ENCODE peak calls at places on chromosomes 6 and 20, in four cellular contexts. W is effector memory CD8-positive, alpha-beta T cell; H is stimulated activated CD4-positive, alpha-beta T cell treated with anti-CD3 and anti-CD28 coated beads, Interleukin-4, amount 100 ng/mL, for 48 hours; B is NCI-H748 treated with DMSO at 0.1 percent for 48 hours. G is an unnamed sample.

GRCh38 chr20:10769700-10770099 is 95.9 kb upstream of the JAG1 start:
- DNase-seq in H (no peak), W (no peak), B (no peak), G (no peak)

GRCh38 chr6:18216411-18216810 is 47.9 kb downstream of the DEK start:
- DNase-seq in H (no peak), W (no peak), B (no peak), G (no peak)

GRCh38 chr6:23983691-23984090 is 142.3 kb upstream of the NRSN1 start:
- DNase-seq in H (no peak), B (no peak), W (no peak), G (no peak)

GRCh38 chr20:36836591-36837329 is 39.2 kb upstream of the TLDC2 start:
- DNase-seq in W (peak), B (peak), H (peak), G (no peak)

GRCh38 chr6:80605165-80605989 is 498.9 kb downstream of the BCKDHB start:
- DNase-seq in B (peak), H (no peak), W (no peak), G (no peak)

GRCh38 chr6:73200735-73201134 is 24.6 kb downstream of the KHDC1L start:
- DNase-seq in B (no peak), H (no peak), W (no peak), G (no peak)

GRCh38 chr6:22071655-22072054 is 225.2 kb downstream of the PRL start:
- DNase-seq in B (no peak), W (no peak), H (no peak), G (peak)

GRCh38 chr6:33173228-33174180 is 18.8 kb downstream of the COL11A2 start:
- DNase-seq in W (no peak), B (no peak), H (no peak), G (no peak)

GRCh38 chr6:100078509-100078908 is 84.5 kb upstream of the MCHR2 start:
- DNase-seq in B (no peak), H (no peak), W (no peak), G (no peak)

GRCh38 chr6:56087421-56087820 is 160.0 kb downstream of the COL21A1 start:
- DNase-seq in W (no peak), B (no peak), H (no peak), G (peak)

GRCh38 chr6:27374824-27375612 is 13.5 kb upstream of the ZNF391 start:
- DNase-seq in B (peak), H (peak), W (peak), G (no peak)

GRCh38 chr6:4114123-4114522 is 21.3 kb downstream of the ECI2 start:
- DNase-seq in B (no peak), W (no peak), H (no peak), G (no peak)

GRCh38 chr20:35953411-35954199 is 697 bp downstream of the SCAND1 start:
- DNase-seq in B (no peak), H (peak), W (peak), G (no peak)

GRCh38 chr20:51017313-51017712 is 5.6 kb downstream of the KCNG1 start:
- DNase-seq in W (no peak), H (no peak), B (no peak), G (no peak)

GRCh38 chr20:48015136-48015925 is 230.1 kb upstream of the SULF2 start:
- DNase-seq in W (no peak), H (no peak), B (no peak), G (no peak)

GRCh38 chr20:14918981-14919380 is 581.6 kb upstream of the FLRT3 start:
- DNase-seq in B (no peak), W (no peak), H (no peak), G (no peak)

GRCh38 chr6:165096209-165096608 is 213.2 kb downstream of the C6orf118 start:
- DNase-seq in B (no peak), H (no peak), W (no peak), G (no peak)

GRCh38 chr6:57173056-57173885 is 1.1 kb downstream of the BAG2 start:
- DNase-seq in H (peak), W (peak), B (peak), G (no peak)